ENCODE peak calls at places on chromosomes 4 and X, in six cellular contexts. I is PC-9, A is PC-3, H is HCT116, R is GM23248, N is MM.1S. C is an unnamed sample. For H3K79me2, H3K9me2 and H3K4me1, the result is how much of the 10 kb centered on the place peaks cover.

GRCh38 chrX:23908219-23909003 is 605 bp downstream of the CXorf58 start:
- DNase-seq in N (peak), A (no peak), I (no peak), H (no peak), R (no peak), C (peak)

GRCh38 chr4:135256111-135256510 is 1054.5 kb upstream of the PABPC4L start:
- DNase-seq in I (no peak), H (no peak), N (no peak), R (no peak), A (no peak), C (no peak)

GRCh38 chr4:113540859-113541258 is 220.7 kb downstream of the CAMK2D start:
- DNase-seq in R (peak), I (no peak), N (no peak), A (no peak), H (peak), C (no peak)

GRCh38 chrX:12901486-12901885 is 4.9 kb upstream of the TLR8 start:
- DNase-seq in N (peak), H (peak), A (peak), I (peak), R (peak), C (peak)

GRCh38 chr4:6771229-6771671 is 11.3 kb upstream of the KIAA0232 start:
- DNase-seq in I (peak), R (peak), N (no peak), H (no peak), A (no peak), C (no peak)

GRCh38 chr4:183321079-183321478 is 1.0 kb upstream of the CLDN22 start:
- DNase-seq in N (no peak), R (no peak), I (no peak), A (no peak), H (no peak), C (no peak)

GRCh38 chrX:41923925-41924693 is 755 bp upstream of the CASK start:
- DNase-seq in R (peak), I (peak), N (peak), H (peak), A (peak), C (peak)

GRCh38 chr4:2837904-2838496 is 5.6 kb upstream of the ADD1 start:
- DNase-seq in A (no peak), R (peak), I (no peak), N (peak), H (no peak), C (peak)

GRCh38 chrX:108584617-108585211 is 145.1 kb downstream of the COL4A5 start:
- DNase-seq in N (peak), A (peak), R (peak), I (no peak), H (peak), C (peak)

GRCh38 chr4:37905526-37906169 is 14.8 kb downstream of the TBC1D1 start:
- DNase-seq in R (no peak), H (no peak), A (no peak), I (no peak), N (no peak), C (no peak)

GRCh38 chrX:13092455-13092941 is 48.1 kb upstream of the FAM9C start:
- DNase-seq in H (no peak), R (no peak), I (no peak), A (no peak), N (no peak), C (no peak)

GRCh38 chrX:13808865-13809264 is 8.0 kb downstream of the GPM6B start:
- DNase-seq in H (no peak), I (no peak), A (no peak), N (peak), R (no peak), C (no peak)

GRCh38 chr4:136097676-136098075 is 1434.6 kb downstream of the PCDH18 start:
- DNase-seq in N (no peak), A (no peak), R (no peak), H (no peak), I (no peak), C (no peak)

GRCh38 chrX:118928126-118928525 is 46.3 kb upstream of the LONRF3 start:
- DNase-seq in A (peak), H (no peak), I (no peak), N (no peak), R (no peak), C (no peak)

GRCh38 chrX:28550331-28550872 is 36.8 kb upstream of the IL1RAPL1 start:
- DNase-seq in I (no peak), R (no peak), N (no peak), A (peak), H (no peak), C (no peak)

GRCh38 chr4:105162123-105162796 is 15.6 kb downstream of the TET2 start:
- DNase-seq in A (no peak), R (no peak), H (no peak), N (peak), I (no peak), C (no peak)

GRCh38 chr4:105155426-105155825 is 8.8 kb downstream of the TET2 start:
- DNase-seq in A (no peak), I (no peak), H (no peak), R (no peak), N (no peak), C (no peak)

GRCh38 chr4:105154576-105154975 is 7.9 kb downstream of the TET2 start:
- DNase-seq in A (no peak), N (no peak), I (no peak), R (no peak), H (no peak), C (no peak)

GRCh38 chr4:105153749-105154148 is 7.1 kb downstream of the TET2 start:
- DNase-seq in A (no peak), I (no peak), R (no peak), N (no peak), H (no peak), C (no peak)

GRCh38 chr4:105158837-105159236 is 12.2 kb downstream of the TET2 start:
- DNase-seq in A (no peak), H (no peak), R (no peak), N (no peak), I (no peak), C (no peak)
- H3K79me2 ChIP-seq in A (under half), H (under half), R (half or more), N (half or more), I (under half), C (under half)

GRCh38 chr4:128904821-128905220 is 95.3 kb downstream of the JADE1 start:
- DNase-seq in A (no peak), N (no peak), H (no peak), R (no peak), I (no peak), C (no peak)
- H3K9me2 ChIP-seq in A (under half), N (under half), H (under half), R (under half), I (under half), C (under half)

GRCh38 chr4:1208266-1208961 is 36.0 kb upstream of the SPON2 start:
- DNase-seq in H (no peak), A (no peak), I (no peak), R (no peak), N (no peak), C (no peak)

GRCh38 chr4:1208970-1209704 is 36.8 kb upstream of the SPON2 start:
- DNase-seq in I (no peak), H (no peak), N (no peak), R (no peak), A (no peak), C (no peak)

GRCh38 chr4:1207157-1207470 is 34.7 kb upstream of the SPON2 start:
- DNase-seq in H (no peak), R (no peak), N (no peak), I (no peak), A (no peak), C (no peak)

GRCh38 chr4:1206299-1207156 is 34.1 kb upstream of the SPON2 start:
- DNase-seq in R (no peak), H (no peak), A (no peak), N (no peak), I (no peak), C (no peak)

DNA sequence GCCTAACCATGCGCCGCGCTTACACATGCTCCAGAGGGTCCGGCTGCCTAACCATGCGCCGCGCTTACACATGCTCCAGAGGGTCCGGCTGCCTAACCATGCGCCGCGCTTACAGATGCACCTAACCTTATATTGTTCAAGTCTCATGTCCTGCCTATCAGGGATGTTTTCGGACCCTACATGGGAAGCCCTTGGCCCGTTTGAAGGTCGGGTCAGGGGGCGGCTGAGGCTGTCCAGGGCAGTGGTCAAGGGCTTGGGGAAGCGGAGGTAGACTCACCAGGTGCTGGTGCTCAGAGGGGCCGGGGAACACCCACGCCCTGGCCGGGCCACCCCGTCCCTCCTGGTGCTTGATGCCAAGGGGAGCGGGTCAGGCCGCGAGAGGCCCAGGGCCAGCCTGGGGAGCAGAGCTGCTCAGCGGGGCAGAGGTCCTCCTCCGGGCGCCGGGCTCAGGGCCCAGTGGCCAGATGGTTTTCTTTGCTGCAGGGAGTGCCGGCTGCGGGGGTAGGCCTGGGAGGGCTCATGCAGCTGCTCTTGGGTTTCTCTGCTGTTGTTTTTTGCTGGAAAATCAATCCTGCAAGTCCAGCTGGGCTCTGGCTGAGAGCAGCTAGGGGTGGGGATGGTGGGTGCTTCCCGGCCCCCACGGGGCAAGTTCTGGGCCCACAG is 35.4 kb upstream of the SPON2 start:
- DNase-seq in H (no peak), I (no peak), R (peak), N (no peak), A (peak), C (no peak)
- H3K4me1 ChIP-seq in H (under half), I (under half), R (under half), N (under half), A (under half), C (under half)

GRCh38 chrX:154356596-154356995 is 17.8 kb downstream of the FLNA start:
- DNase-seq in H (no peak), A (no peak), R (no peak), N (no peak), I (no peak), C (no peak)
- H3K79me2 ChIP-seq in H (under half), A (under half), R (under half), N (under half), I (under half), C (under half)

GRCh38 chrX:131778269-131779218 is 234.7 kb downstream of the OR13H1 start:
- DNase-seq in A (peak), N (peak), R (no peak), H (no peak), I (no peak), C (no peak)

GRCh38 chrX:131779313-131779712 is 235.4 kb downstream of the OR13H1 start:
- DNase-seq in N (peak), A (no peak), I (no peak), H (no peak), R (no peak), C (no peak)

GRCh38 chrX:131789664-131790063 is 233.4 kb upstream of the STK26 start:
- DNase-seq in I (no peak), N (peak), R (no peak), H (no peak), A (no peak), C (no peak)

GRCh38 chrX:131783555-131784338 is 239.4 kb upstream of the STK26 start:
- DNase-seq in R (no peak), A (peak), I (no peak), N (peak), H (no peak), C (no peak)
- H3K9me2 ChIP-seq in R (under half), A (under half), I (under half), N (under half), H (under half), C (under half)

GRCh38 chr4:87012265-87012953 is 77.6 kb downstream of the AFF1 start:
- DNase-seq in I (no peak), H (no peak), N (no peak), R (no peak), A (no peak), C (no peak)
- H3K4me1 ChIP-seq in I (under half), H (under half), N (under half), R (half or more), A (under half), C (half or more)